ENCODE peak calls at places on chromosomes 5 and 9, in seven cellular contexts. B is lower lobe of right lung; H is heart right ventricle; F is brain microvascular endothelial cell; I is CD8-positive, alpha-beta memory T cell; Q is Peyer's patch; K is cardiac muscle cell. A is an unnamed sample. For H3K27me3, the result is how much of the 10 kb centered on the place peaks cover.

GRCh38 chr5:96565843-96566242 is 96.3 kb upstream of the CAST start:
- DNase-seq in H (no peak), B (no peak), I (no peak), F (peak), Q (no peak), K (peak), A (no peak)

GRCh38 chr5:13316191-13316590 is 628.3 kb downstream of the DNAH5 start:
- DNase-seq in Q (no peak), F (no peak), K (no peak), H (no peak), I (no peak), B (no peak), A (no peak)

GRCh38 chr9:119453490-119453911 is 84.3 kb upstream of the BRINP1 start:
- DNase-seq in H (no peak), Q (no peak), I (no peak), B (no peak), K (no peak), F (no peak), A (no peak)

GRCh38 chr9:35758475-35759050 is 4.5 kb upstream of the MSMP start:
- DNase-seq in Q (no peak), K (peak), B (no peak), F (no peak), H (no peak), I (no peak), A (no peak)

GRCh38 chr5:13648822-13649221 is 295.7 kb downstream of the DNAH5 start:
- DNase-seq in K (no peak), Q (no peak), I (no peak), B (no peak), H (no peak), F (no peak), A (no peak)

GRCh38 chr5:143491644-143492043 is 88.2 kb upstream of the NR3C1 start:
- DNase-seq in H (no peak), I (no peak), K (peak), Q (no peak), B (no peak), F (no peak), A (no peak)

GRCh38 chr9:34253460-34253837 is 74.6 kb downstream of the UBAP1 start:
- DNase-seq in I (no peak), F (peak), K (peak), H (peak), B (no peak), Q (no peak), A (no peak)

GRCh38 chr9:129143031-129143441 is 31.8 kb downstream of the PTPA start:
- DNase-seq in B (peak), Q (peak), I (peak), F (peak), H (peak), K (peak), A (peak)

GRCh38 chr9:88672874-88673695 is 138.1 kb downstream of the NXNL2 start:
- DNase-seq in I (no peak), K (no peak), H (no peak), F (no peak), B (no peak), Q (no peak), A (no peak)

GRCh38 chr5:19855929-19856328 is 132.1 kb downstream of the CDH18 start:
- DNase-seq in Q (no peak), H (no peak), K (no peak), B (no peak), I (no peak), F (no peak), A (no peak)

GRCh38 chr5:121988443-121988842 is 26.7 kb downstream of the SRFBP1 start:
- DNase-seq in H (no peak), B (no peak), K (no peak), Q (no peak), I (no peak), F (no peak), A (no peak)

GRCh38 chr5:159184858-159185381 is 24.4 kb downstream of the RNF145 start:
- DNase-seq in Q (no peak), K (peak), B (no peak), H (no peak), F (peak), I (no peak), A (no peak)

GRCh38 chr5:180007582-180007981 is 64.0 kb downstream of the RNF130 start:
- DNase-seq in F (no peak), H (peak), I (no peak), B (no peak), Q (no peak), K (no peak), A (no peak)

GRCh38 chr9:16726023-16726422 is 144.4 kb downstream of the BNC2 start:
- DNase-seq in B (no peak), I (no peak), H (no peak), K (peak), Q (no peak), F (peak), A (no peak)

GRCh38 chr5:141703133-141703561 is 21.1 kb upstream of the ARAP3 start:
- DNase-seq in I (no peak), B (no peak), H (no peak), K (no peak), Q (no peak), F (no peak), A (no peak)
- H3K27me3 ChIP-seq in I (under half), B (under half), H (under half), K (half or more), Q (under half), F (under half), A (under half)

DNA sequence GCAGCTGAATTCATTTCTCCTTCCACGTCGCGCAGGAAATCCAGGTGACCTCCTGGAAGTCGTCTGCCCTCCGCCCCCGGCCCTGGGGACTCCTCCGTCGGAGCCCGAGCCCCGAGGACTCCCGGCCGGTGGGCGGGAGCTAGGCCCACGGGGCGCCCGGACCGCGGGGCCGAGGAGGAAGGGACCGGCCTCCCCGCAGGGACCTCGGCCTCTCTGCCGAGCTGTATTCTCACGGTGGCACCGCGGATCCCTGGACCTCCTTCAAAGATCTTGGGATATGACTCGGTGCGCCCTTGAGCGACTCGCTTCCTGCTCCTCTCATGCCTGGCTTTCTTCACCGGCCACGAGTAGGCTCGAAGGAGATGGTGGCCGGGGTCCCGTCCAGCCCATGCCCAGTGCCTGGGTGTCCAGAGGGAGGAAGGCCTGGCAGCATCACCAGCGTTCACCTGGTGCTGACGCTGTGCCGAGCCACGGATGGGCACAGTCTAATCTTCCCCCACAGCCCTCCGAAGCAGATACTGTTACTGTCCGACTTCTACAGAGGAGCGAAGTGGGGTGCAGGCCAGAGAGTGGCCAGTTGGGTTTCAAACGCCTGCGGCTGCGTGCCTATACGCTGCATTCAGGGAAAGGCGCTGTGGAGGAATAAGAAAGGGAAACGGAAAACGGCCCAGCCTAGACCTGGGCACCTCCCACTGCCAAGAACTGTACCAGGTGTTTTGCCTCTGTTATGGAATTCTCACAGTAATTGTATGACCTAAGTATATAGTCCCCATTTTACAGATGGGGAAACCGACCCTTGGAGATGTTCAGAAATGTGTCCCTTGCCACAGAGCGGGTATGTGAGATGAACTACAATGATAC is 47.3 kb downstream of the PAX5 start:
- DNase-seq in B (no peak), K (no peak), H (no peak), Q (no peak), F (no peak), I (no peak), A (no peak)
- H3K27me3 ChIP-seq in B (half or more), K (half or more), H (half or more), Q (under half), F (half or more), I (under half), A (under half)

GRCh38 chr9:13979941-13980318 is 334.0 kb downstream of the NFIB start:
- DNase-seq in H (no peak), I (no peak), B (no peak), Q (no peak), K (no peak), F (no peak), A (no peak)
- H3K27me3 ChIP-seq in H (under half), I (under half), B (under half), Q (under half), K (under half), F (under half), A (under half)

GRCh38 chr5:1011226-1011631 is 2.6 kb downstream of the NKD2 start:
- DNase-seq in H (peak), Q (no peak), F (no peak), K (peak), B (peak), I (no peak), A (peak)

GRCh38 chr5:1012900-1013237 is 4.3 kb downstream of the NKD2 start:
- DNase-seq in K (no peak), F (no peak), I (no peak), B (peak), Q (no peak), H (no peak), A (peak)

GRCh38 chr5:1011741-1012315 is 3.2 kb downstream of the NKD2 start:
- DNase-seq in K (no peak), B (peak), F (no peak), I (no peak), H (no peak), Q (no peak), A (peak)

GRCh38 chr5:1013238-1013947 is 4.8 kb downstream of the NKD2 start:
- DNase-seq in Q (no peak), F (no peak), I (no peak), B (peak), H (peak), K (no peak), A (no peak)

DNA sequence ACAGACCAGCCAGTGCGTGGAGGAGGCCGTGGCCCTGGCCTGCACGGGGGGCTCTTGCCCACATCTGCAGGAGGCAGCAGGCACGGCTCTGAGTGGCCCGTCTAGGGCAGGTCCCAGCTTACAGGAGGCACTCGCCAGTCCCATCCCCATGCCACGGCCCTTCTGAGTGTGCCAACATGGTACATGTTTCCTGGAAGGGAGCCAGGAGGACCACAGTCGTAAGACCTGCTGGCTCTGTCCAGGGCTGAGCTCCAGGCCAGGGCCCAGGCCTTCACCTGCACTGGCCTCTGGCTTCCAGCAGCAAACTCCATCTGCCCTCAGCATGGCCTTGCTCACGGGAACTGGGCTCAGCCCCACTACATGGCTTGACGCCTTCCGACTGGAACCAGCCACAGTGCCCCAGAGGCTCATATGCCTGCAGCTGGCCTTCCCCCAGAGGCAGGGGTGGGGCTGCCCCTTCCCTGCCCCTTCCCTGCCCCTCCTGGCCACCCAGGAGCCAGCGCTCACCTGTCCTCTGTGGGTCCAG is 3.8 kb downstream of the NKD2 start:
- DNase-seq in B (peak), H (peak), F (no peak), Q (no peak), I (no peak), K (no peak), A (peak)
- H3K27me3 ChIP-seq in B (under half), H (under half), F (under half), Q (under half), I (under half), K (under half), A (under half)

GRCh38 chr5:73448451-73449136 is at the start of gene FOXD1:
- DNase-seq in H (peak), K (peak), B (peak), F (peak), Q (peak), I (no peak), A (peak)

GRCh38 chr5:73447234-73448071 is 1.1 kb downstream of the FOXD1 start:
- DNase-seq in H (no peak), F (peak), B (peak), K (peak), I (peak), Q (peak), A (no peak)

GRCh38 chr5:73445708-73446630 is 2.6 kb downstream of the FOXD1 start:
- DNase-seq in F (no peak), B (no peak), Q (no peak), H (no peak), I (no peak), K (no peak), A (no peak)

GRCh38 chr5:73448072-73448432 is 525 bp downstream of the FOXD1 start:
- DNase-seq in I (no peak), Q (peak), F (no peak), B (no peak), K (no peak), H (no peak), A (no peak)

GRCh38 chr5:73446631-73447233 is 1.8 kb downstream of the FOXD1 start:
- DNase-seq in Q (no peak), I (no peak), K (no peak), B (no peak), F (no peak), H (no peak), A (no peak)
- H3K27me3 ChIP-seq in Q (half or more), I (half or more), K (half or more), B (half or more), F (under half), H (half or more), A (under half)

DNA sequence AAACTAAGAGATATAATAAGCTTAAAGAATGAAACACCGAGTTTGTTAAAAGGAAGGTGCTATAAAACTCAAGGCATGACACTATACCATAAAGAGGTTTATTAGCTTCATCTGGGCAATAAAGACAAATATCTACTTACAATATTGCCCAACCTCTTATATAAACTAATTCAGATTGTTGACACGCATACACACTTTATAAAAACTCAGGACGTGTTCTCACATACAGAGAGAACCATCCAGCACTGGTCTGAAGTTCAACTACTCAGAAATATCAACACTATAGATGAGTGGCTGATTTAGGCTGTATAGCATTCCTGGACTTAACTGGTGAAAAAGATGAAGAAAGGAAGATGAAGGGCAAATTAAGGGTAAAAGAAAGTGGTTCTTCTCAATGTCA is 81.2 kb downstream of the FRMD3 start:
- DNase-seq in I (no peak), H (no peak), Q (no peak), K (no peak), F (no peak), B (no peak), A (no peak)
- H3K27me3 ChIP-seq in I (under half), H (under half), Q (under half), K (under half), F (under half), B (under half), A (under half)

GRCh38 chr5:5536871-5537270 is 114.4 kb downstream of the ICE1 start:
- DNase-seq in K (no peak), H (no peak), F (no peak), Q (no peak), I (no peak), B (no peak), A (no peak)
- H3K27me3 ChIP-seq in K (under half), H (under half), F (under half), Q (under half), I (under half), B (under half), A (under half)

GRCh38 chr9:101312661-101313060 is 72.1 kb downstream of the BAAT start:
- DNase-seq in H (no peak), F (no peak), I (no peak), Q (no peak), B (no peak), K (no peak), A (no peak)
- H3K27me3 ChIP-seq in H (under half), F (under half), I (under half), Q (under half), B (under half), K (under half), A (under half)

GRCh38 chr5:168683927-168684295 is 104.7 kb upstream of the PANK3 start:
- DNase-seq in K (no peak), Q (no peak), F (no peak), B (no peak), H (no peak), I (no peak), A (no peak)

GRCh38 chr5:168683247-168683926 is 104.2 kb upstream of the PANK3 start:
- DNase-seq in B (no peak), K (no peak), I (no peak), Q (no peak), F (no peak), H (no peak), A (no peak)

GRCh38 chr5:168686837-168687236 is 107.7 kb upstream of the PANK3 start:
- DNase-seq in K (no peak), F (no peak), I (no peak), Q (no peak), B (no peak), H (no peak), A (no peak)

GRCh38 chr5:168689278-168689677 is 110.1 kb upstream of the PANK3 start:
- DNase-seq in F (no peak), Q (no peak), I (no peak), B (no peak), H (no peak), K (no peak), A (no peak)

DNA sequence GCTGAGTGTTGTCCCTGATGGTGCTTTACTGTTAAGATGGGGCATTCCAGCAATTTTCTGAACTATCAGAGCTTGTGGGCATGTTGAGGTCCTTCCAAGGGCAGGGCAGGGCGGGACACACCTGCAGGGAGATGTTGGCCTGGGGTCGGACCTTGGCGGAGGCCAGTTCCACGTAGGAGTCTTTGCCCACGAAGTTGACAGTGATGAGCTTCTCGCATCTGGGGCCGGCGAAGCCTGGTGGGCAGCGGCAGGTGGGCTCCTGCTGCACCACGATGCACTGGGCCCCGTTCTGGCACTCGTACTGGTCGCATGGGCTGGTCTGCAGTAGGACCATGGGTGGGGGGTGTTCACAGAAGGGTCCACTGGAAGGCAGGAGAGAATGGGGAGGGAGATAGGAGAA is 106.4 kb upstream of the PANK3 start:
- DNase-seq in F (no peak), I (no peak), B (no peak), K (no peak), H (no peak), Q (no peak), A (no peak)
- H3K27me3 ChIP-seq in F (under half), I (under half), B (under half), K (under half), H (under half), Q (under half), A (under half)

A was measured in right lobe of liver.